ENCODE peak calls at places on chromosomes 16 and 17, in five cellular contexts. One of them, this sample, is unnamed.
A peak's percentile ranks its signal among the peaks of the same experiment; 100 is the strongest.

GRCh38 chr17:15269690-15270089 is 4.6 kb upstream of the PMP22 start:
- DNase-seq in NCI-H1694 treated with DMSO at 0.1 percent for 48 hours: no peak
- DNase-seq in fibroblast of mammary gland: no peak
- DNase-seq in A172: no peak
- DNase-seq in lower leg skin: no peak
- DNase-seq in this sample: no peak

GRCh38 chr16:15996432-15997109 is 47.2 kb downstream of the ABCC1 start:
- DNase-seq in NCI-H1694 treated with DMSO at 0.1 percent for 48 hours: no peak
- DNase-seq in fibroblast of mammary gland: peak; percentile 96
- DNase-seq in A172: peak; percentile 95
- DNase-seq in lower leg skin: no peak
- DNase-seq in this sample: no peak

GRCh38 chr16:69451166-69451565 is 26.7 kb downstream of the CYB5B start:
- DNase-seq in lower leg skin: no peak
- DNase-seq in A172: no peak
- DNase-seq in fibroblast of mammary gland: no peak
- DNase-seq in NCI-H1694 treated with DMSO at 0.1 percent for 48 hours: no peak
- DNase-seq in this sample: no peak

GRCh38 chr17:55259684-55260111 is 5.1 kb upstream of the HLF start:
- DNase-seq in NCI-H1694 treated with DMSO at 0.1 percent for 48 hours: no peak
- DNase-seq in fibroblast of mammary gland: no peak
- DNase-seq in A172: no peak
- DNase-seq in lower leg skin: no peak
- DNase-seq in this sample: no peak

GRCh38 chr17:66975614-66976378 is 11.3 kb downstream of the CACNG4 start:
- DNase-seq in NCI-H1694 treated with DMSO at 0.1 percent for 48 hours: no peak
- DNase-seq in A172: peak; percentile 49
- DNase-seq in lower leg skin: no peak
- DNase-seq in fibroblast of mammary gland: no peak
- DNase-seq in this sample: no peak

GRCh38 chr16:50596762-50597450 is 48.7 kb downstream of the NKD1 start:
- DNase-seq in NCI-H1694 treated with DMSO at 0.1 percent for 48 hours: no peak
- DNase-seq in lower leg skin: no peak
- DNase-seq in A172: no peak
- DNase-seq in fibroblast of mammary gland: no peak
- DNase-seq in this sample: no peak

GRCh38 chr16:167117-167462 is 1.3 kb downstream of the HBM start:
- DNase-seq in fibroblast of mammary gland: no peak
- DNase-seq in NCI-H1694 treated with DMSO at 0.1 percent for 48 hours: no peak
- DNase-seq in lower leg skin: no peak
- DNase-seq in A172: no peak
- DNase-seq in this sample: no peak

GRCh38 chr17:82823004-82823403 is 16.8 kb downstream of the ZNF750 start:
- DNase-seq in fibroblast of mammary gland: no peak
- DNase-seq in lower leg skin: no peak
- DNase-seq in A172: no peak
- DNase-seq in NCI-H1694 treated with DMSO at 0.1 percent for 48 hours: no peak
- DNase-seq in this sample: no peak

GRCh38 chr17:13029340-13029739 is 11.5 kb upstream of the ELAC2 start:
- DNase-seq in NCI-H1694 treated with DMSO at 0.1 percent for 48 hours: no peak
- DNase-seq in A172: no peak
- DNase-seq in lower leg skin: no peak
- DNase-seq in fibroblast of mammary gland: no peak
- DNase-seq in this sample: no peak

GRCh38 chr17:73650147-73650546 is 5.9 kb upstream of the SDK2 start:
- DNase-seq in fibroblast of mammary gland: peak; percentile 43
- DNase-seq in A172: no peak
- DNase-seq in lower leg skin: no peak
- DNase-seq in NCI-H1694 treated with DMSO at 0.1 percent for 48 hours: peak; percentile 24
- DNase-seq in this sample: no peak

GRCh38 chr16:86668136-86668535 is 89.8 kb downstream of the FOXL1 start:
- DNase-seq in A172: peak; percentile 63
- DNase-seq in fibroblast of mammary gland: peak; percentile 84
- DNase-seq in NCI-H1694 treated with DMSO at 0.1 percent for 48 hours: no peak
- DNase-seq in lower leg skin: no peak
- DNase-seq in this sample: no peak

GRCh38 chr16:83508295-83508694 is 299.5 kb upstream of the HSBP1 start:
- DNase-seq in fibroblast of mammary gland: no peak
- DNase-seq in A172: no peak
- DNase-seq in NCI-H1694 treated with DMSO at 0.1 percent for 48 hours: no peak
- DNase-seq in lower leg skin: no peak
- DNase-seq in this sample: no peak

GRCh38 chr16:84973776-84974523 is 37.4 kb downstream of the ZDHHC7 start:
- DNase-seq in NCI-H1694 treated with DMSO at 0.1 percent for 48 hours: no peak
- DNase-seq in fibroblast of mammary gland: no peak
- DNase-seq in lower leg skin: no peak
- DNase-seq in A172: no peak
- DNase-seq in this sample: no peak

GRCh38 chr17:35795007-35795870 is at the start of gene MMP28:
- DNase-seq in fibroblast of mammary gland: no peak
- DNase-seq in lower leg skin: no peak
- DNase-seq in NCI-H1694 treated with DMSO at 0.1 percent for 48 hours: no peak
- DNase-seq in A172: peak; percentile 21
- DNase-seq in this sample: peak; percentile 10

GRCh38 chr17:19534562-19535149 is 1.0 kb downstream of the SLC47A1 start:
- DNase-seq in fibroblast of mammary gland: no peak
- DNase-seq in lower leg skin: no peak
- DNase-seq in A172: peak; percentile 76
- DNase-seq in NCI-H1694 treated with DMSO at 0.1 percent for 48 hours: no peak
- DNase-seq in this sample: no peak

This sample was measured in activated T-helper 9 cell treated with anti-CD3 and anti-CD28 coated beads, Interleukin-2, amount 50 U/mL, for 16 hours.